ENCODE peak calls at places on chromosome 17, in ten cellular contexts. M is PC-3, B is neural progenitor cell, J is mesenchymal stem cell, H is lung, L is psoas muscle, Z is Peyer's patch, V is adipocyte, T is fibroblast of lung, W is right cardiac atrium. U is an unnamed sample.

GRCh38 chr17:42537156-42537805 is 1.2 kb downstream of the NAGLU start:
- DNase-seq in M (no peak), J (no peak), B (no peak), T (no peak), Z (no peak), L (peak; percentile 61), H (no peak), V (no peak), W (peak; percentile 56), U (no peak)

GRCh38 chr17:7707858-7708750 is 3.1 kb downstream of the EFNB3 start:
- DNase-seq in M (no peak), B (no peak), V (no peak), Z (no peak), W (no peak), L (no peak), H (no peak), J (no peak), T (no peak), U (no peak)

GRCh38 chr17:9108166-9108565 is 86.9 kb downstream of the NTN1 start:
- DNase-seq in L (no peak), B (no peak), V (no peak), J (no peak), H (no peak), Z (no peak), M (no peak), T (no peak), W (no peak), U (no peak)

GRCh38 chr17:78944026-78944425 is 18.8 kb upstream of the TIMP2 start:
- DNase-seq in M (no peak), J (no peak), T (no peak), W (no peak), Z (no peak), H (no peak), L (no peak), V (no peak), B (no peak), U (no peak)

GRCh38 chr17:67244621-67245072 is 349 bp downstream of the HELZ start:
- DNase-seq in Z (no peak), T (no peak), L (peak; percentile 57), B (no peak), V (peak; percentile 49), J (no peak), W (peak; percentile 61), H (no peak), M (no peak), U (no peak)

GRCh38 chr17:45951941-45952340 is 47.1 kb upstream of the STH start:
- DNase-seq in T (no peak), H (no peak), B (no peak), Z (no peak), J (peak; percentile 35), M (no peak), V (no peak), W (no peak), L (no peak), U (no peak)

GRCh38 chr17:12545877-12546513 is 119.7 kb upstream of the MYOCD start:
- DNase-seq in V (peak; percentile 83), Z (no peak), M (peak; percentile 67), J (peak; percentile 66), W (no peak), H (no peak), L (no peak), T (peak; percentile 38), B (peak; percentile 68), U (no peak)

GRCh38 chr17:37841232-37841631 is 83.0 kb upstream of the TBC1D3K start:
- DNase-seq in T (no peak), B (no peak), L (no peak), V (no peak), J (no peak), Z (no peak), W (no peak), H (no peak), M (no peak), U (no peak)

GRCh38 chr17:2218426-2218825 is 85.2 kb downstream of the SMG6 start:
- DNase-seq in V (no peak), M (peak; percentile 76), J (no peak), L (no peak), W (no peak), H (no peak), B (no peak), T (no peak), Z (no peak), U (no peak)

GRCh38 chr17:33739714-33740113 is 446.6 kb upstream of the ASIC2 start:
- DNase-seq in T (no peak), J (no peak), B (no peak), M (no peak), W (no peak), V (no peak), Z (no peak), L (no peak), H (no peak), U (no peak)

GRCh38 chr17:74779948-74780400 is 3.8 kb upstream of the NAT9 start:
- DNase-seq in J (no peak), W (peak; percentile 78), B (no peak), L (peak; percentile 73), T (no peak), H (peak; percentile 65), M (no peak), Z (peak; percentile 86), V (no peak), U (peak; percentile 37)

GRCh38 chr17:31491794-31492171 is 100.3 kb downstream of the RAB11FIP4 start:
- DNase-seq in M (no peak), V (no peak), L (peak; percentile 47), H (no peak), J (no peak), W (no peak), T (no peak), Z (peak; percentile 70), B (no peak), U (no peak)
- H3K4me1 ChIP-seq in M (peaks cover 4% of the 10 kb centered on the region), V (no peaks in the 10 kb centered on the region), L (peaks cover 6% of the 10 kb centered on the region), H (no peaks in the 10 kb centered on the region), J (peaks cover 13% of the 10 kb centered on the region), W (no peaks in the 10 kb centered on the region), T (peaks cover 4% of the 10 kb centered on the region), Z (peaks cover 55% of the 10 kb centered on the region), B (peaks cover 17% of the 10 kb centered on the region), U (peaks cover 84% of the 10 kb centered on the region)

GRCh38 chr17:5182597-5183409 is 8.9 kb downstream of the ZNF594 start:
- DNase-seq in J (no peak), L (no peak), B (no peak), T (no peak), M (no peak), V (no peak), H (no peak), Z (no peak), W (no peak), U (no peak)

GRCh38 chr17:5179003-5179402 is 12.7 kb downstream of the ZNF594 start:
- DNase-seq in H (no peak), L (no peak), T (no peak), V (no peak), J (no peak), Z (no peak), W (no peak), M (no peak), B (no peak), U (no peak)

GRCh38 chr17:5184284-5184683 is 7.4 kb downstream of the ZNF594 start:
- DNase-seq in M (no peak), B (no peak), L (no peak), T (no peak), V (no peak), J (no peak), W (no peak), H (no peak), Z (no peak), U (no peak)

GRCh38 chr17:5183410-5183793 is 8.3 kb downstream of the ZNF594 start:
- DNase-seq in Z (no peak), L (no peak), M (no peak), W (no peak), T (no peak), B (no peak), J (no peak), V (no peak), H (no peak), U (no peak)

GRCh38 chr17:5181509-5182305 is 10.0 kb downstream of the ZNF594 start:
- DNase-seq in B (no peak), H (no peak), V (no peak), Z (no peak), M (no peak), T (no peak), L (no peak), J (no peak), W (no peak), U (no peak)
- H3K9me3 ChIP-seq in B (peaks cover 93% of the 10 kb centered on the region), H (peaks cover 38% of the 10 kb centered on the region), V (peaks cover 99% of the 10 kb centered on the region), Z (peaks cover 10% of the 10 kb centered on the region), M (peaks cover 38% of the 10 kb centered on the region), T (peaks cover 6% of the 10 kb centered on the region), L (peaks cover 100% of the 10 kb centered on the region), J (peaks cover 97% of the 10 kb centered on the region), W (peaks cover 27% of the 10 kb centered on the region), U (peaks cover 70% of the 10 kb centered on the region)

DNA sequence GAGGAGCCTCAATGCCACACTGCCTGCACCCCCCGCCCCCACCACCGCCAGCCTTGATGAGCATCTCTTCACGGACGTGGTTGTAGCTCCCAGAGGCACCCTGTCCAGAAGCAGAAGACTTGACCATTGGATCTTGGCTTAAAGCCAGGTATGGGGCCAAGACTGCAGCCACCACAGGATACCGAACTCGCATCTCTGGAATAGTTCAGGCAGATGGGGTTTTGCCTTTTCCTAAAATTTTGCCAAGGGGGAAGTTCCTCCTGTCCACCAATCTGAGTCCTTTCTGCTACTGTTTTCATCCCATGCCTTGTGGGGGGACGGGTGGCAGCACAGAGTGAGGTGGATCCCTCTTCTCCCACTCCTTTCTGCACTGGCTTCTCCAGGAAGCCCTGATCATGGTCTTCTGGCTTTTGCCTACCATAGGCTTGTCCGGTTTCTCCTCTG is 939 bp downstream of the CORO6 start:
- DNase-seq in T (no peak), Z (no peak), B (no peak), L (peak; percentile 76), M (no peak), H (no peak), V (no peak), W (no peak), J (no peak), U (no peak)
- H3K4me1 ChIP-seq in T (peaks cover 22% of the 10 kb centered on the region), Z (peaks cover 24% of the 10 kb centered on the region), B (peaks cover 10% of the 10 kb centered on the region), L (peaks cover 58% of the 10 kb centered on the region), M (peaks cover 27% of the 10 kb centered on the region), H (no peaks in the 10 kb centered on the region), V (peaks cover 15% of the 10 kb centered on the region), W (peaks cover 13% of the 10 kb centered on the region), J (peaks cover 42% of the 10 kb centered on the region), U (peaks cover 33% of the 10 kb centered on the region)

DNA sequence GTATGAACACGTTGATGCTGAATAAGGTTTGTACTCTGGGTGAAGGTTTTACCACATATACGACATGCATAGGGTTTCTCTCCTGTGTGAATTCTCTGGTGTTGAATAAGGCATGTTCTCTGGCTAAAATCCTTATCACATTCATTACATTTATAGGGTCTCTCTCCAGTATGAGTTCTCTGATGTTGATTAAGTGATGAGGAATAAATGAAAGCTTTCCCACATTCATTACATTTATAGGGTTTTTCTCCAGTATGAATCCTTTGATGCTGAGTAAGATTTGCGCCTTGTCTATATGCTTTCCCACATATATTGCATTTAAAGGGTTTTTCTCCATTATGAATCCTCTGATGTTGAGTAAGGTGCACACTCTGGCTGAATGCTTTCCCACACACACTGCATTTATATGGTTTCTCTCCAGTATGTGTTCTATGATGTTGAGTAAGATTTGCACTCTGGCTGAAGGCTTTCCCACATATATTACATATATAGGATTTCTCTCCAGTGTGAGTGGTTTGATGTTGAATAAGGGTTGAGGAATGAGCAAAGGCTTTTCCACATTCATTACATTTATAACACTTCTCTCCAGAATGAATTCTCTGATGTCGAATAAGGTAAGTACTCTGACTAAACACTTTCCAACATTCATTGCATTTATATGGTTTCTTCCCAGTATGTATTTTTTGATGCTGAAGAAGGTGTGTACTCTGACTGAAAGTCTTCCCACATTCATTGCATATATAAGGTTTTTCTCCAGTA is 16.9 kb downstream of the ZNF287 start:
- DNase-seq in T (no peak), V (no peak), J (no peak), L (no peak), Z (no peak), W (no peak), H (no peak), B (no peak), M (no peak), U (no peak)
- H3K9me3 ChIP-seq in T (peaks cover 2% of the 10 kb centered on the region), V (peaks cover 100% of the 10 kb centered on the region), J (peaks cover 99% of the 10 kb centered on the region), L (peaks cover 89% of the 10 kb centered on the region), Z (no peaks in the 10 kb centered on the region), W (peaks cover 5% of the 10 kb centered on the region), H (peaks cover 51% of the 10 kb centered on the region), B (peaks cover 51% of the 10 kb centered on the region), M (peaks cover 82% of the 10 kb centered on the region), U (peaks cover 48% of the 10 kb centered on the region)